ENCODE peak calls at places on chromosomes 11 and 22, in five cellular contexts. One of them, this sample, is unnamed.

GRCh38 chr11:122664188-122664587 is 8.7 kb downstream of the UBASH3B start:
- DNase-seq in activated CD4-positive, alpha-beta T cell treated with anti-CD3 and anti-CD28 coated beads, Interleukin-2, amount 50 U/mL, for 48 hours: no peak
- DNase-seq in amygdala: no peak
- DNase-seq in astrocyte: no peak
- DNase-seq in NCI-H2171: no peak
- DNase-seq in this sample: no peak

GRCh38 chr22:20179455-20180244 is 28.8 kb upstream of the CCDC188 start:
- DNase-seq in activated CD4-positive, alpha-beta T cell treated with anti-CD3 and anti-CD28 coated beads, Interleukin-2, amount 50 U/mL, for 48 hours: no peak
- DNase-seq in amygdala: no peak
- DNase-seq in astrocyte: no peak
- DNase-seq in NCI-H2171: no peak
- DNase-seq in this sample: no peak

GRCh38 chr22:23204541-23205157 is 24.3 kb downstream of the BCR start:
- DNase-seq in activated CD4-positive, alpha-beta T cell treated with anti-CD3 and anti-CD28 coated beads, Interleukin-2, amount 50 U/mL, for 48 hours: no peak
- DNase-seq in amygdala: peak; percentile 25
- DNase-seq in astrocyte: no peak
- DNase-seq in NCI-H2171: no peak
- DNase-seq in this sample: peak; percentile 75

GRCh38 chr22:21941921-21942320 is 10.7 kb downstream of the PPM1F start:
- DNase-seq in activated CD4-positive, alpha-beta T cell treated with anti-CD3 and anti-CD28 coated beads, Interleukin-2, amount 50 U/mL, for 48 hours: no peak
- DNase-seq in amygdala: no peak
- DNase-seq in astrocyte: no peak
- DNase-seq in NCI-H2171: no peak
- DNase-seq in this sample: no peak

GRCh38 chr11:44484211-44484610 is 81.3 kb upstream of the CD82 start:
- DNase-seq in activated CD4-positive, alpha-beta T cell treated with anti-CD3 and anti-CD28 coated beads, Interleukin-2, amount 50 U/mL, for 48 hours: no peak
- DNase-seq in amygdala: no peak
- DNase-seq in astrocyte: no peak
- DNase-seq in NCI-H2171: no peak
- DNase-seq in this sample: no peak

GRCh38 chr11:87892291-87892690 is 283.0 kb downstream of the RAB38 start:
- DNase-seq in activated CD4-positive, alpha-beta T cell treated with anti-CD3 and anti-CD28 coated beads, Interleukin-2, amount 50 U/mL, for 48 hours: no peak
- DNase-seq in amygdala: no peak
- DNase-seq in astrocyte: no peak
- DNase-seq in NCI-H2171: no peak
- DNase-seq in this sample: no peak

GRCh38 chr11:32137869-32138268 is 47.0 kb downstream of the RCN1 start:
- DNase-seq in activated CD4-positive, alpha-beta T cell treated with anti-CD3 and anti-CD28 coated beads, Interleukin-2, amount 50 U/mL, for 48 hours: no peak
- DNase-seq in amygdala: no peak
- DNase-seq in astrocyte: no peak
- DNase-seq in NCI-H2171: no peak
- DNase-seq in this sample: no peak

GRCh38 chr11:1573847-1574255 is 1.8 kb upstream of the DUSP8 start:
- DNase-seq in activated CD4-positive, alpha-beta T cell treated with anti-CD3 and anti-CD28 coated beads, Interleukin-2, amount 50 U/mL, for 48 hours: no peak
- DNase-seq in amygdala: no peak
- DNase-seq in astrocyte: no peak
- DNase-seq in NCI-H2171: no peak
- DNase-seq in this sample: no peak

GRCh38 chr11:64675417-64676252 is 47.4 kb downstream of the NRXN2 start:
- DNase-seq in activated CD4-positive, alpha-beta T cell treated with anti-CD3 and anti-CD28 coated beads, Interleukin-2, amount 50 U/mL, for 48 hours: no peak
- DNase-seq in amygdala: peak; percentile 65
- DNase-seq in astrocyte: peak; percentile 72
- DNase-seq in NCI-H2171: peak; percentile 74
- DNase-seq in this sample: no peak

GRCh38 chr11:13486926-13487660 is 8.7 kb downstream of the PTH start:
- DNase-seq in activated CD4-positive, alpha-beta T cell treated with anti-CD3 and anti-CD28 coated beads, Interleukin-2, amount 50 U/mL, for 48 hours: peak; percentile 51
- DNase-seq in amygdala: no peak
- DNase-seq in astrocyte: no peak
- DNase-seq in NCI-H2171: no peak
- DNase-seq in this sample: no peak

GRCh38 chr22:37420656-37421467 is 6.4 kb downstream of the ELFN2 start:
- DNase-seq in activated CD4-positive, alpha-beta T cell treated with anti-CD3 and anti-CD28 coated beads, Interleukin-2, amount 50 U/mL, for 48 hours: no peak
- DNase-seq in amygdala: no peak
- DNase-seq in astrocyte: peak; percentile 32
- DNase-seq in NCI-H2171: no peak
- DNase-seq in this sample: no peak

GRCh38 chr11:34493468-34493867 is 20.1 kb downstream of the ELF5 start:
- DNase-seq in activated CD4-positive, alpha-beta T cell treated with anti-CD3 and anti-CD28 coated beads, Interleukin-2, amount 50 U/mL, for 48 hours: no peak
- DNase-seq in amygdala: no peak
- DNase-seq in astrocyte: no peak
- DNase-seq in NCI-H2171: no peak
- DNase-seq in this sample: no peak

GRCh38 chr22:31210830-31211503 is 1.1 kb upstream of the LIMK2 start:
- DNase-seq in activated CD4-positive, alpha-beta T cell treated with anti-CD3 and anti-CD28 coated beads, Interleukin-2, amount 50 U/mL, for 48 hours: peak; percentile 20
- DNase-seq in amygdala: no peak
- DNase-seq in astrocyte: no peak
- DNase-seq in NCI-H2171: no peak
- DNase-seq in this sample: no peak

GRCh38 chr22:17057959-17058814 is 26.6 kb upstream of the IL17RA start:
- DNase-seq in activated CD4-positive, alpha-beta T cell treated with anti-CD3 and anti-CD28 coated beads, Interleukin-2, amount 50 U/mL, for 48 hours: peak; percentile 58
- DNase-seq in amygdala: peak; percentile 18
- DNase-seq in astrocyte: peak; percentile 42
- DNase-seq in NCI-H2171: no peak
- DNase-seq in this sample: peak; percentile 8

GRCh38 chr22:35777335-35777975 is 59.8 kb downstream of the APOL5 start:
- DNase-seq in activated CD4-positive, alpha-beta T cell treated with anti-CD3 and anti-CD28 coated beads, Interleukin-2, amount 50 U/mL, for 48 hours: no peak
- DNase-seq in amygdala: no peak
- DNase-seq in astrocyte: peak; percentile 89
- DNase-seq in NCI-H2171: no peak
- DNase-seq in this sample: peak; percentile 19

GRCh38 chr11:126653040-126653439 is 297.6 kb downstream of the ST3GAL4 start:
- DNase-seq in activated CD4-positive, alpha-beta T cell treated with anti-CD3 and anti-CD28 coated beads, Interleukin-2, amount 50 U/mL, for 48 hours: no peak
- DNase-seq in amygdala: no peak
- DNase-seq in astrocyte: no peak
- DNase-seq in NCI-H2171: no peak
- DNase-seq in this sample: no peak

GRCh38 chr11:10619281-10619680 is 50.8 kb upstream of the LYVE1 start:
- DNase-seq in activated CD4-positive, alpha-beta T cell treated with anti-CD3 and anti-CD28 coated beads, Interleukin-2, amount 50 U/mL, for 48 hours: no peak
- DNase-seq in amygdala: no peak
- DNase-seq in astrocyte: peak; percentile 10
- DNase-seq in NCI-H2171: no peak
- DNase-seq in this sample: no peak

GRCh38 chr11:120710354-120711187 is 199.0 kb downstream of the GRIK4 start:
- DNase-seq in activated CD4-positive, alpha-beta T cell treated with anti-CD3 and anti-CD28 coated beads, Interleukin-2, amount 50 U/mL, for 48 hours: no peak
- DNase-seq in amygdala: peak; percentile 6
- DNase-seq in astrocyte: peak; percentile 69
- DNase-seq in NCI-H2171: no peak
- DNase-seq in this sample: peak; percentile 90

GRCh38 chr11:119210035-119210434 is 3.9 kb downstream of the CBL start:
- DNase-seq in activated CD4-positive, alpha-beta T cell treated with anti-CD3 and anti-CD28 coated beads, Interleukin-2, amount 50 U/mL, for 48 hours: no peak
- DNase-seq in amygdala: no peak
- DNase-seq in astrocyte: no peak
- DNase-seq in NCI-H2171: no peak
- DNase-seq in this sample: peak; percentile 34

GRCh38 chr22:17201285-17201945 is 17.8 kb downstream of the ADA2 start:
- DNase-seq in activated CD4-positive, alpha-beta T cell treated with anti-CD3 and anti-CD28 coated beads, Interleukin-2, amount 50 U/mL, for 48 hours: no peak
- DNase-seq in amygdala: no peak
- DNase-seq in astrocyte: no peak
- DNase-seq in NCI-H2171: no peak
- DNase-seq in this sample: no peak

GRCh38 chr22:37739611-37740049 is 42.8 kb downstream of the TRIOBP start:
- DNase-seq in activated CD4-positive, alpha-beta T cell treated with anti-CD3 and anti-CD28 coated beads, Interleukin-2, amount 50 U/mL, for 48 hours: no peak
- DNase-seq in amygdala: no peak
- DNase-seq in astrocyte: no peak
- DNase-seq in NCI-H2171: no peak
- DNase-seq in this sample: no peak

GRCh38 chr11:106468091-106468490 is 390.6 kb downstream of the AASDHPPT start:
- DNase-seq in activated CD4-positive, alpha-beta T cell treated with anti-CD3 and anti-CD28 coated beads, Interleukin-2, amount 50 U/mL, for 48 hours: no peak
- DNase-seq in amygdala: no peak
- DNase-seq in astrocyte: peak; percentile 86
- DNase-seq in NCI-H2171: no peak
- DNase-seq in this sample: peak; percentile 75

GRCh38 chr11:9906043-9906791 is 242.3 kb downstream of the SWAP70 start:
- DNase-seq in activated CD4-positive, alpha-beta T cell treated with anti-CD3 and anti-CD28 coated beads, Interleukin-2, amount 50 U/mL, for 48 hours: no peak
- DNase-seq in amygdala: no peak
- DNase-seq in astrocyte: peak; percentile 93
- DNase-seq in NCI-H2171: no peak
- DNase-seq in this sample: peak; percentile 99

GRCh38 chr22:36506637-36507517 is at the start of gene FOXRED2:
- DNase-seq in activated CD4-positive, alpha-beta T cell treated with anti-CD3 and anti-CD28 coated beads, Interleukin-2, amount 50 U/mL, for 48 hours: peak; percentile 88
- DNase-seq in amygdala: peak; percentile 82
- DNase-seq in astrocyte: peak; percentile 49
- DNase-seq in NCI-H2171: peak; percentile 92
- DNase-seq in this sample: peak; percentile 60

GRCh38 chr22:38429460-38430128 is 25.4 kb downstream of the KCNJ4 start:
- DNase-seq in activated CD4-positive, alpha-beta T cell treated with anti-CD3 and anti-CD28 coated beads, Interleukin-2, amount 50 U/mL, for 48 hours: no peak
- DNase-seq in amygdala: peak; percentile 61
- DNase-seq in astrocyte: no peak
- DNase-seq in NCI-H2171: peak; percentile 84
- DNase-seq in this sample: no peak

GRCh38 chr22:19917389-19918138 is 24.0 kb upstream of the COMT start:
- DNase-seq in activated CD4-positive, alpha-beta T cell treated with anti-CD3 and anti-CD28 coated beads, Interleukin-2, amount 50 U/mL, for 48 hours: no peak
- DNase-seq in amygdala: no peak
- DNase-seq in astrocyte: no peak
- DNase-seq in NCI-H2171: no peak
- DNase-seq in this sample: no peak

GRCh38 chr11:61607426-61607825 is 26.6 kb upstream of the SYT7 start:
- DNase-seq in activated CD4-positive, alpha-beta T cell treated with anti-CD3 and anti-CD28 coated beads, Interleukin-2, amount 50 U/mL, for 48 hours: no peak
- DNase-seq in amygdala: no peak
- DNase-seq in astrocyte: peak; percentile 33
- DNase-seq in NCI-H2171: no peak
- DNase-seq in this sample: no peak

GRCh38 chr11:94183886-94184264 is 55.2 kb downstream of the PANX1 start:
- DNase-seq in activated CD4-positive, alpha-beta T cell treated with anti-CD3 and anti-CD28 coated beads, Interleukin-2, amount 50 U/mL, for 48 hours: peak; percentile 27
- DNase-seq in amygdala: no peak
- DNase-seq in astrocyte: peak; percentile 44
- DNase-seq in NCI-H2171: no peak
- DNase-seq in this sample: peak; percentile 15

GRCh38 chr22:24427500-24428164 is at the start of gene ADORA2A:
- DNase-seq in activated CD4-positive, alpha-beta T cell treated with anti-CD3 and anti-CD28 coated beads, Interleukin-2, amount 50 U/mL, for 48 hours: peak; percentile 82
- DNase-seq in amygdala: no peak
- DNase-seq in astrocyte: no peak
- DNase-seq in NCI-H2171: no peak
- DNase-seq in this sample: no peak

GRCh38 chr22:49966716-49967332 is 6.3 kb downstream of the PIM3 start:
- DNase-seq in activated CD4-positive, alpha-beta T cell treated with anti-CD3 and anti-CD28 coated beads, Interleukin-2, amount 50 U/mL, for 48 hours: peak; percentile 30
- DNase-seq in amygdala: peak; percentile 30
- DNase-seq in astrocyte: no peak
- DNase-seq in NCI-H2171: no peak
- DNase-seq in this sample: no peak

GRCh38 chr11:2752204-2752772 is 52.5 kb upstream of the KCNQ1OT1 start:
- DNase-seq in activated CD4-positive, alpha-beta T cell treated with anti-CD3 and anti-CD28 coated beads, Interleukin-2, amount 50 U/mL, for 48 hours: no peak
- DNase-seq in amygdala: no peak
- DNase-seq in astrocyte: peak; percentile 67
- DNase-seq in NCI-H2171: no peak
- DNase-seq in this sample: peak; percentile 52

GRCh38 chr11:69372589-69373250 is 78.8 kb downstream of the MYEOV start:
- DNase-seq in activated CD4-positive, alpha-beta T cell treated with anti-CD3 and anti-CD28 coated beads, Interleukin-2, amount 50 U/mL, for 48 hours: no peak
- DNase-seq in amygdala: no peak
- DNase-seq in astrocyte: no peak
- DNase-seq in NCI-H2171: peak; percentile 67
- DNase-seq in this sample: no peak

GRCh38 chr11:85961930-85962363 is 106.8 kb downstream of the CCDC83 start:
- DNase-seq in activated CD4-positive, alpha-beta T cell treated with anti-CD3 and anti-CD28 coated beads, Interleukin-2, amount 50 U/mL, for 48 hours: no peak
- DNase-seq in amygdala: no peak
- DNase-seq in astrocyte: peak; percentile 80
- DNase-seq in NCI-H2171: peak; percentile 100
- DNase-seq in this sample: no peak

This sample was measured in NCI-H226.